ENCODE peak calls at places on chromosomes 11 and 22, in five cellular contexts. I, Q, O, T and F are unnamed samples.

GRCh38 chr11:76747428-76747979 is 35.7 kb upstream of the TSKU start:
- DNase-seq in I (no peak), Q (no peak), O (no peak), T (no peak), F (no peak)

GRCh38 chr22:28904211-28904808 is 20.9 kb downstream of the ZNRF3 start:
- DNase-seq in I (no peak), Q (no peak), O (no peak), T (no peak), F (no peak)

GRCh38 chr11:45644981-45645889 is 20.2 kb downstream of the CHST1 start:
- DNase-seq in I (no peak), Q (no peak), O (no peak), T (no peak), F (no peak)

GRCh38 chr11:124642628-124643027 is 20.0 kb downstream of the TBRG1 start:
- DNase-seq in I (no peak), Q (no peak), O (no peak), T (no peak), F (no peak)

GRCh38 chr11:64360403-64360980 is 1.5 kb downstream of the RPS6KA4 start:
- DNase-seq in I (no peak), Q (no peak), O (peak; percentile 53), T (no peak), F (no peak)

GRCh38 chr11:44559207-44559943 is 6.1 kb upstream of the CD82 start:
- DNase-seq in I (no peak), Q (no peak), O (peak; percentile 97), T (no peak), F (no peak)

GRCh38 chr11:3160252-3161031 is 4.7 kb downstream of the OSBPL5 start:
- DNase-seq in I (peak; percentile 86), Q (peak; percentile 48), O (peak; percentile 98), T (peak; percentile 85), F (peak; percentile 92)

GRCh38 chr22:47197735-47198500 is 435.5 kb downstream of the TBC1D22A start:
- DNase-seq in I (no peak), Q (no peak), O (no peak), T (peak; percentile 8), F (no peak)

GRCh38 chr22:23285734-23286133 is 105.4 kb downstream of the BCR start:
- DNase-seq in I (no peak), Q (no peak), O (no peak), T (no peak), F (no peak)

GRCh38 chr11:119026970-119027369 is 3.7 kb downstream of the SLC37A4 start:
- DNase-seq in I (no peak), Q (no peak), O (no peak), T (no peak), F (no peak)

GRCh38 chr11:6601041-6601461 is 2.4 kb downstream of the RRP8 start:
- DNase-seq in I (no peak), Q (no peak), O (no peak), T (no peak), F (no peak)

GRCh38 chr11:85643255-85643654 is 4.5 kb upstream of the TMEM126A start:
- DNase-seq in I (no peak), Q (no peak), O (peak; percentile 11), T (no peak), F (no peak)

GRCh38 chr11:124934862-124935547 is 842 bp downstream of the HEPACAM start:
- DNase-seq in I (no peak), Q (no peak), O (peak; percentile 21), T (no peak), F (no peak)

GRCh38 chr11:8250446-8250845 is 13.2 kb downstream of the LMO1 start:
- DNase-seq in I (no peak), Q (no peak), O (no peak), T (no peak), F (no peak)

GRCh38 chr11:14644396-14645246 is 1.0 kb downstream of the PDE3B start:
- DNase-seq in I (peak; percentile 23), Q (peak; percentile 39), O (peak; percentile 68), T (no peak), F (peak; percentile 19)

GRCh38 chr11:95831198-95831883 is 41.0 kb downstream of the CEP57 start:
- DNase-seq in I (no peak), Q (no peak), O (no peak), T (no peak), F (no peak)